ENCODE peak calls at places on chromosomes 16 and 17, in four cellular contexts. B, E, T and Y are unnamed samples.

GRCh38 chr17:54899201-54899600 is 1.5 kb upstream of the TOM1L1 start:
- DNase-seq in E (no peak), B (no peak), T (no peak), Y (no peak)

GRCh38 chr17:27413295-27413694 is 43.0 kb upstream of the KSR1 start:
- DNase-seq in T (no peak), B (no peak), E (no peak), Y (no peak)

GRCh38 chr16:10519297-10519696 is 61.1 kb downstream of the EMP2 start:
- DNase-seq in T (no peak), B (no peak), E (no peak), Y (no peak)

GRCh38 chr17:65530985-65531507 is 30.4 kb downstream of the AXIN2 start:
- DNase-seq in T (no peak), E (no peak), B (no peak), Y (no peak)

GRCh38 chr17:30161601-30162000 is 45.0 kb downstream of the NSRP1 start:
- DNase-seq in T (no peak), B (no peak), E (no peak), Y (no peak)

GRCh38 chr17:13931111-13931526 is 138.2 kb upstream of the COX10 start:
- DNase-seq in B (no peak), E (peak; percentile 75), T (no peak), Y (no peak)

GRCh38 chr17:58272367-58273280 is 8.1 kb downstream of the MPO start:
- DNase-seq in T (no peak), E (no peak), B (no peak), Y (no peak)

GRCh38 chr17:45296003-45296832 is 20.6 kb downstream of the MAP3K14 start:
- DNase-seq in T (no peak), E (peak; percentile 89), B (no peak), Y (no peak)

GRCh38 chr17:77727216-77727615 is 231.3 kb upstream of the TNRC6C start:
- DNase-seq in B (no peak), T (no peak), E (no peak), Y (no peak)

GRCh38 chr16:55559933-55560516 is 6.5 kb upstream of the CAPNS2 start:
- DNase-seq in B (no peak), T (no peak), E (no peak), Y (no peak)

GRCh38 chr17:49898547-49899490 is 51.0 kb upstream of the TAC4 start:
- DNase-seq in T (peak; percentile 72), E (no peak), B (no peak), Y (peak; percentile 30)

GRCh38 chr16:71421911-71422310 is 19.9 kb downstream of the TLE7 start:
- DNase-seq in E (no peak), T (no peak), B (no peak), Y (no peak)

GRCh38 chr17:80921159-80921558 is 70.5 kb upstream of the CHMP6 start:
- DNase-seq in B (no peak), E (no peak), T (no peak), Y (no peak)

GRCh38 chr16:77660311-77660710 is 62.0 kb upstream of the NUDT7 start:
- DNase-seq in T (no peak), B (peak; percentile 13), E (no peak), Y (peak; percentile 57)

GRCh38 chr17:35242158-35242804 is 591 bp upstream of the SLFN5 start:
- DNase-seq in T (peak; percentile 60), B (peak; percentile 56), E (no peak), Y (peak; percentile 46)

GRCh38 chr16:67170168-67170947 is at the start of gene NOL3:
- DNase-seq in T (no peak), E (peak; percentile 33), B (peak; percentile 47), Y (no peak)

GRCh38 chr17:33674685-33675084 is 381.6 kb upstream of the ASIC2 start:
- DNase-seq in E (no peak), T (peak; percentile 60), B (peak; percentile 30), Y (peak; percentile 51)

GRCh38 chr17:29608986-29609385 is 13.7 kb downstream of the CORO6 start:
- DNase-seq in B (no peak), T (no peak), E (no peak), Y (no peak)

GRCh38 chr16:89737341-89738071 is 16.2 kb downstream of the ZNF276 start:
- DNase-seq in E (no peak), T (no peak), B (no peak), Y (no peak)

GRCh38 chr17:30312218-30312617 is 20.5 kb upstream of the BLMH start:
- DNase-seq in T (no peak), B (no peak), E (no peak), Y (no peak)

GRCh38 chr17:82779541-82779940 is 27.7 kb downstream of the TBCD start:
- DNase-seq in T (no peak), B (no peak), E (no peak), Y (no peak)

GRCh38 chr17:81909966-81910839 is 996 bp downstream of the PCYT2 start:
- DNase-seq in B (no peak), E (no peak), T (no peak), Y (no peak)

GRCh38 chr17:71472809-71473789 is 647.7 kb upstream of the SOX9 start:
- DNase-seq in B (peak; percentile 62), T (peak; percentile 58), E (peak; percentile 8), Y (peak; percentile 50)

GRCh38 chr17:2672026-2672425 is 39.5 kb downstream of the CLUH start:
- DNase-seq in T (no peak), B (no peak), E (no peak), Y (no peak)

GRCh38 chr17:78947235-78948153 is 22.3 kb upstream of the TIMP2 start:
- DNase-seq in B (no peak), E (no peak), T (no peak), Y (no peak)

GRCh38 chr16:86035906-86036305 is 136.9 kb downstream of the IRF8 start:
- DNase-seq in B (no peak), T (no peak), E (no peak), Y (no peak)

GRCh38 chr17:6213859-6214258 is 143.7 kb downstream of the WSCD1 start:
- DNase-seq in E (no peak), B (no peak), T (no peak), Y (no peak)

GRCh38 chr16:82248677-82249076 is 78.7 kb upstream of the MPHOSPH6 start:
- DNase-seq in E (no peak), T (no peak), B (no peak), Y (no peak)

GRCh38 chr17:29136998-29137730 is 43.0 kb downstream of the MYO18A start:
- DNase-seq in T (no peak), E (no peak), B (no peak), Y (no peak)

GRCh38 chr17:67013891-67014290 is 30.5 kb upstream of the CACNG1 start:
- DNase-seq in B (no peak), T (no peak), E (no peak), Y (no peak)

GRCh38 chr16:30041841-30042240 is 10.8 kb upstream of the TLCD3B start:
- DNase-seq in B (no peak), E (no peak), T (no peak), Y (no peak)

GRCh38 chr17:27577124-27577761 is 53.7 kb upstream of the LGALS9 start:
- DNase-seq in T (no peak), E (no peak), B (no peak), Y (no peak)

GRCh38 chr16:74297296-74297665 is 667 bp downstream of the PSMD7 start:
- DNase-seq in E (no peak), B (no peak), T (no peak), Y (no peak)

GRCh38 chr16:86122681-86123342 is 223.8 kb downstream of the IRF8 start:
- DNase-seq in T (no peak), B (no peak), E (no peak), Y (no peak)

GRCh38 chr17:36627101-36627500 is 25.7 kb downstream of the MRM1 start:
- DNase-seq in E (no peak), B (peak; percentile 95), T (no peak), Y (no peak)

GRCh38 chr17:72423718-72424117 is 302.9 kb downstream of the SOX9 start:
- DNase-seq in T (no peak), B (no peak), E (no peak), Y (no peak)

GRCh38 chr17:31391496-31391949 is at the start of gene RAB11FIP4:
- DNase-seq in E (no peak), B (peak; percentile 43), T (no peak), Y (no peak)

GRCh38 chr16:1035066-1035415 is 37.5 kb upstream of the SSTR5 start:
- DNase-seq in T (no peak), B (no peak), E (no peak), Y (no peak)

GRCh38 chr16:50244504-50245416 is 21.6 kb upstream of the ADCY7 start:
- DNase-seq in T (no peak), E (no peak), B (no peak), Y (no peak)